ENCODE peak calls at places on chromosomes 3 and 15, in ten cellular contexts. Y, M, U, N, I, W, Q, C, Z and B are unnamed samples.

GRCh38 chr15:93825721-93826120 is 405.6 kb upstream of the MCTP2 start:
- DNase-seq in Y (no peak), M (no peak), U (no peak), N (no peak), I (no peak), W (no peak), Q (no peak), C (no peak), Z (no peak), B (no peak)

GRCh38 chr3:134650431-134651346 is at the start of gene KY:
- DNase-seq in Y (peak; percentile 17), M (no peak), U (no peak), N (no peak), I (no peak), W (no peak), Q (peak; percentile 75), C (no peak), Z (no peak), B (peak; percentile 62)

GRCh38 chr3:111749171-111750170 is 109.6 kb upstream of the PHLDB2 start:
- DNase-seq in Y (no peak), M (no peak), U (no peak), N (no peak), I (no peak), W (no peak), Q (no peak), C (no peak), Z (no peak), B (no peak)

GRCh38 chr3:87351913-87352312 is 75.5 kb upstream of the POU1F1 start:
- DNase-seq in Y (no peak), M (no peak), U (no peak), N (no peak), I (no peak), W (no peak), Q (no peak), C (no peak), Z (no peak), B (no peak)

GRCh38 chr3:49609815-49610214 is 55.5 kb downstream of the BSN start:
- DNase-seq in Y (no peak), M (no peak), U (no peak), N (no peak), I (no peak), W (no peak), Q (peak; percentile 40), C (no peak), Z (no peak), B (no peak)

GRCh38 chr15:29671308-29671981 is 150.8 kb downstream of the TJP1 start:
- DNase-seq in Y (no peak), M (no peak), U (peak; percentile 24), N (no peak), I (no peak), W (peak; percentile 52), Q (no peak), C (no peak), Z (no peak), B (no peak)

GRCh38 chr15:96330064-96330449 is 443 bp upstream of the NR2F2 start:
- DNase-seq in Y (no peak), M (no peak), U (peak; percentile 85), N (no peak), I (no peak), W (peak; percentile 72), Q (no peak), C (no peak), Z (no peak), B (peak; percentile 89)

GRCh38 chr3:98778383-98778782 is 15.2 kb downstream of the ST3GAL6 start:
- DNase-seq in Y (no peak), M (no peak), U (no peak), N (no peak), I (no peak), W (peak; percentile 71), Q (no peak), C (no peak), Z (no peak), B (no peak)

GRCh38 chr3:133864616-133865015 is 31.1 kb downstream of the RAB6B start:
- DNase-seq in Y (no peak), M (no peak), U (no peak), N (no peak), I (no peak), W (no peak), Q (peak; percentile 34), C (no peak), Z (no peak), B (no peak)

GRCh38 chr3:120850326-120851295 is 57.4 kb upstream of the STXBP5L start:
- DNase-seq in Y (no peak), M (no peak), U (peak; percentile 65), N (no peak), I (no peak), W (no peak), Q (no peak), C (no peak), Z (no peak), B (no peak)

GRCh38 chr15:90104551-90104950 is 2.3 kb upstream of the IDH2 start:
- DNase-seq in Y (no peak), M (no peak), U (no peak), N (no peak), I (no peak), W (no peak), Q (no peak), C (no peak), Z (peak; percentile 48), B (no peak)

GRCh38 chr3:42600958-42601675 is 631 bp downstream of the NKTR start:
- DNase-seq in Y (peak; percentile 73), M (peak; percentile 16), U (peak; percentile 77), N (no peak), I (peak; percentile 68), W (peak; percentile 58), Q (peak; percentile 83), C (no peak), Z (no peak), B (no peak)
- TF ChIP-seq CTCF in Y (no peak), M (no peak), U (peak; percentile 6), N (no peak), I (no peak), W (peak; percentile 44), Q (no peak), C (no peak), Z (no peak), B (peak; percentile 9)

GRCh38 chr3:22937536-22937935 is 265.6 kb upstream of the UBE2E2 start:
- DNase-seq in Y (no peak), M (no peak), U (no peak), N (no peak), I (no peak), W (no peak), Q (no peak), C (no peak), Z (no peak), B (no peak)
- TF ChIP-seq CTCF in Y (no peak), M (no peak), U (no peak), N (no peak), I (no peak), W (no peak), Q (no peak), C (no peak), Z (no peak), B (no peak)

DNA sequence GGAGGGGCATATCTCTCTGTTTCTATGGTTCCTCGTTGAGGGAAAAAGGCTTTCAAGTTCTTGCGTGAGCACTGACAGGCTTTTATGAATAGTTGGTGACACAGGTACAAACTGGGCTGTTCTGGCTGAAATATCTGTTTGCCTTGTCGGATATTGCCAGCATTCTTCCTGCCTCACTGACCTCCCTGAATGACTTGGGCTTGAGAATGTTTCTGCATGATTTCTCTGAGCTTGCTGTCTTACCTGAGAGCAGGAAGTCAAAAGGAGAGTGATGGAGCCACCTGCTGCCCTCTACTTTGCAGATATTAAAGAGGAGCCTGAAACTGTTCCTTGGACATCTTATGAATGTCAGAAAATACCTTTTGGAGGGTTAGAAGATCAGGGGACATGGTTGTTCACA is 4.8 kb downstream of the GCNT3 start:
- DNase-seq in Y (no peak), M (peak; percentile 38), U (no peak), N (no peak), I (no peak), W (no peak), Q (no peak), C (no peak), Z (peak; percentile 33), B (no peak)
- TF ChIP-seq CTCF in Y (no peak), M (peak; percentile 54), U (no peak), N (no peak), I (no peak), W (no peak), Q (no peak), C (no peak), Z (peak; percentile 33), B (no peak)

GRCh38 chr3:35440826-35441225 is 198.5 kb upstream of the ARPP21 start:
- DNase-seq in Y (no peak), M (no peak), U (no peak), N (no peak), I (no peak), W (no peak), Q (no peak), C (no peak), Z (no peak), B (no peak)
- TF ChIP-seq CTCF in Y (no peak), M (no peak), U (no peak), N (no peak), I (no peak), W (no peak), Q (no peak), C (no peak), Z (no peak), B (no peak)

GRCh38 chr3:53668872-53669271 is 174.5 kb downstream of the CACNA1D start:
- DNase-seq in Y (no peak), M (no peak), U (peak; percentile 4), N (peak; percentile 19), I (no peak), W (no peak), Q (no peak), C (no peak), Z (no peak), B (no peak)
- TF ChIP-seq CTCF in Y (no peak), M (peak; percentile 49), U (peak; percentile 70), N (peak; percentile 31), I (no peak), W (peak; percentile 65), Q (peak; percentile 16), C (peak; percentile 41), Z (peak; percentile 16), B (no peak)